ENCODE peak calls at places on chromosomes 16 and 17, in five cellular contexts. One of them, this sample, is unnamed.

GRCh38 chr17:8222380-8222629 is 11.9 kb upstream of the AURKB start:
- DNase-seq in neuronal stem cell: no peak
- DNase-seq in mesenchymal stem cell: no peak
- DNase-seq in IMR-90: no peak
- DNase-seq in trophoblast cell: no peak
- DNase-seq in this sample: peak; percentile 27

GRCh38 chr17:82030470-82031302 is 792 bp upstream of the RAC3 start:
- DNase-seq in neuronal stem cell: peak; percentile 76
- DNase-seq in mesenchymal stem cell: peak; percentile 85
- DNase-seq in IMR-90: peak; percentile 79
- DNase-seq in trophoblast cell: peak; percentile 85
- DNase-seq in this sample: peak; percentile 97

GRCh38 chr16:53952215-53953208 is 248.6 kb downstream of the FTO start:
- DNase-seq in neuronal stem cell: no peak
- DNase-seq in mesenchymal stem cell: peak; percentile 66
- DNase-seq in IMR-90: peak; percentile 52
- DNase-seq in trophoblast cell: no peak
- DNase-seq in this sample: no peak

GRCh38 chr16:2180461-2180860 is 15.9 kb downstream of the CASKIN1 start:
- DNase-seq in neuronal stem cell: no peak
- DNase-seq in mesenchymal stem cell: no peak
- DNase-seq in IMR-90: no peak
- DNase-seq in trophoblast cell: peak; percentile 95
- DNase-seq in this sample: no peak

GRCh38 chr17:57735707-57736106 is 9.4 kb downstream of the CCDC182 start:
- DNase-seq in neuronal stem cell: no peak
- DNase-seq in mesenchymal stem cell: no peak
- DNase-seq in IMR-90: no peak
- DNase-seq in trophoblast cell: no peak
- DNase-seq in this sample: no peak

GRCh38 chr17:28347261-28347891 is 10.0 kb downstream of the POLDIP2 start:
- DNase-seq in neuronal stem cell: no peak
- DNase-seq in mesenchymal stem cell: peak; percentile 58
- DNase-seq in IMR-90: peak; percentile 90
- DNase-seq in trophoblast cell: peak; percentile 50
- DNase-seq in this sample: no peak

GRCh38 chr16:16042076-16042475 is 92.7 kb downstream of the ABCC1 start:
- DNase-seq in neuronal stem cell: no peak
- DNase-seq in mesenchymal stem cell: peak; percentile 18
- DNase-seq in IMR-90: peak; percentile 88
- DNase-seq in trophoblast cell: no peak
- DNase-seq in this sample: no peak

GRCh38 chr17:70521821-70522256 is 352.5 kb downstream of the KCNJ2 start:
- DNase-seq in neuronal stem cell: no peak
- DNase-seq in mesenchymal stem cell: no peak
- DNase-seq in IMR-90: peak; percentile 24
- DNase-seq in trophoblast cell: no peak
- DNase-seq in this sample: no peak

GRCh38 chr16:68257906-68258800 is 6.2 kb upstream of the SLC7A6 start:
- DNase-seq in neuronal stem cell: no peak
- DNase-seq in mesenchymal stem cell: peak; percentile 83
- DNase-seq in IMR-90: peak; percentile 38
- DNase-seq in trophoblast cell: no peak
- DNase-seq in this sample: no peak

GRCh38 chr17:41966453-41967140 is at the start of gene CNP:
- DNase-seq in neuronal stem cell: peak; percentile 84
- DNase-seq in mesenchymal stem cell: peak; percentile 92
- DNase-seq in IMR-90: peak; percentile 87
- DNase-seq in trophoblast cell: peak; percentile 91
- DNase-seq in this sample: no peak
- H3K4ac ChIP-seq in neuronal stem cell: peak within 1 kb of the TSS; percentile 4
- H3K4ac ChIP-seq in mesenchymal stem cell: peak within 1 kb of the TSS; percentile 40
- H3K4ac ChIP-seq in IMR-90: peak within 1 kb of the TSS; percentile 89
- H3K4ac ChIP-seq in trophoblast cell: peak within 1 kb of the TSS; percentile 44
- H3K4ac ChIP-seq in this sample: peak within 1 kb of the TSS; percentile 32

GRCh38 chr17:74750039-74750326 is 1.6 kb downstream of the NHERF1 start:
- DNase-seq in neuronal stem cell: no peak
- DNase-seq in mesenchymal stem cell: no peak
- DNase-seq in IMR-90: no peak
- DNase-seq in trophoblast cell: no peak
- DNase-seq in this sample: no peak
- H2AFZ ChIP-seq in neuronal stem cell: no peak overlapping the region
- H2AFZ ChIP-seq in mesenchymal stem cell: no peak overlapping the region
- H2AFZ ChIP-seq in IMR-90: peak overlapping the region; percentile 97
- H2AFZ ChIP-seq in trophoblast cell: peak overlapping the region; percentile 4
- H2AFZ ChIP-seq in this sample: no peak overlapping the region

DNA sequence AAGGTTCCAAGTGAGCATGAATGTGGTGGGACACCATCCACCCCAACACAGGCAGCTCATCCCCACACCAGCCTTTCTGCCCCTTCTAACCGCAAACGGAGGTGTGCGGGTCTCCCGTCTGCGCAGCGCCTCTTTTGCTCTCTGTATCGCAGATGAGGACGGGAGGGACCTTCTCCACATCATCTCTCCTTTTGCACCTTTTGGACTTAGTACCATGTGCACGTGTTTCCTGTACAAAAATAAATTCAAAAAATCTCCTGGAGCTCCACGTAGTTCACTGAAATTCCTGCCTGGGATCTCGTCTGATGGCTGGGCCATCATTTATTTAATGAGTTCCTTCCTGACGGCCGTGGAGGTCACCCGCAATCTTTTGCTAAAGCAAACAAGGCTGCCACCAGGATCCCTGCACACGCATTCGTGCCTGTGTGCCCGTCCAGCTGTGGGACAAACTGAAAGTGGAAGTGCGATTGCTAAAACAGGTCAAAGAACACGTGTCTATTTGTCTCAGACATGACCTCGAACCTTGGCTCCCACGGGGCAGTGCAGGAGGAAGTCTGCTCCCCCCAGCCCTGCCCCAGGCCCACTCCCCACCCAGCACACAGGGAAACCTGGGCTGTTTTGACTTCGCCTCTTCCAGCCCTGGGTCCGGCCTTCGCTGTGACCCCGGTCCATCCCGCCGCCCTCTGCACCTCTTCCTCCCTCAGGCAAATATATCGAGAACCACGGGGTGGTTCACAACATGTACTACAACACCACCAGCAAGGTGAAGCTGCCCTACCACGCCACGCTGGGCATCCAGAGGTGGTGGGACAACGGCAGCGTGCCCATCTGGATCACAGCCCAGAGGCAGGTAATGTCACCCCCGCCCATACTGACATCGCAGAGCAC is 2.3 kb downstream of the ENPP7 start:
- DNase-seq in neuronal stem cell: no peak
- DNase-seq in mesenchymal stem cell: peak; percentile 38
- DNase-seq in IMR-90: no peak
- DNase-seq in trophoblast cell: no peak
- DNase-seq in this sample: no peak
- H3K4me3 ChIP-seq in neuronal stem cell: no peak overlapping the region
- H3K4me3 ChIP-seq in mesenchymal stem cell: no peak overlapping the region
- H3K4me3 ChIP-seq in IMR-90: no peak overlapping the region
- H3K4me3 ChIP-seq in trophoblast cell: no peak overlapping the region
- H3K4me3 ChIP-seq in this sample: no peak overlapping the region

DNA sequence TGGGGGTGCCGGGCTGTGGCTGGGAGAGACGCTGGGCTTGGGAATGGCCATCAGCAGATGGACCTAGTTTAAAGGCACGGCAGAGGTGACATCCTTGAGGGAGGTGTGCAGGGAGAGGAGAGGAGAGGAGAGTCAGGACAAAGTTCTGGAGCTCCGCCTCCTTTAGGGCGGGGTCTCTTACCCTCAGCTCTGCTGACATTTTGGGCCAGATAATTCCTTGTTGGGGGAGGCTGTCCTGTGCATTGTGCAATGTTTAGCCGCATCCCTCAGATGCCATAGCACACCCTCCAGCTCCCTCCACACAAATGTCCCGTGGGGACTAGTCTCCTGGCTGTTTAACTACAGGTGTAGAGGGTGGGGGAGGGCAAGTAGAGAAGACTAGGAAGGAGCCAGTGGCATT is 48.3 kb downstream of the ARHGAP23 start:
- DNase-seq in neuronal stem cell: no peak
- DNase-seq in mesenchymal stem cell: no peak
- DNase-seq in IMR-90: no peak
- DNase-seq in trophoblast cell: no peak
- DNase-seq in this sample: no peak
- H3K4ac ChIP-seq in neuronal stem cell: no peak overlapping the region
- H3K4ac ChIP-seq in mesenchymal stem cell: no peak overlapping the region
- H3K4ac ChIP-seq in IMR-90: no peak overlapping the region
- H3K4ac ChIP-seq in trophoblast cell: no peak overlapping the region
- H3K4ac ChIP-seq in this sample: no peak overlapping the region

GRCh38 chr17:37711113-37711512 is 33.7 kb downstream of the HNF1B start:
- DNase-seq in neuronal stem cell: no peak
- DNase-seq in mesenchymal stem cell: no peak
- DNase-seq in IMR-90: no peak
- DNase-seq in trophoblast cell: no peak
- DNase-seq in this sample: no peak

GRCh38 chr17:37708008-37708615 is 36.7 kb downstream of the HNF1B start:
- DNase-seq in neuronal stem cell: no peak
- DNase-seq in mesenchymal stem cell: no peak
- DNase-seq in IMR-90: no peak
- DNase-seq in trophoblast cell: no peak
- DNase-seq in this sample: no peak

GRCh38 chr17:37708616-37709212 is 36.1 kb downstream of the HNF1B start:
- DNase-seq in neuronal stem cell: no peak
- DNase-seq in mesenchymal stem cell: peak; percentile 19
- DNase-seq in IMR-90: peak; percentile 53
- DNase-seq in trophoblast cell: no peak
- DNase-seq in this sample: no peak

GRCh38 chr17:37713028-37713431 is 31.8 kb downstream of the HNF1B start:
- DNase-seq in neuronal stem cell: no peak
- DNase-seq in mesenchymal stem cell: no peak
- DNase-seq in IMR-90: no peak
- DNase-seq in trophoblast cell: no peak
- DNase-seq in this sample: no peak

DNA sequence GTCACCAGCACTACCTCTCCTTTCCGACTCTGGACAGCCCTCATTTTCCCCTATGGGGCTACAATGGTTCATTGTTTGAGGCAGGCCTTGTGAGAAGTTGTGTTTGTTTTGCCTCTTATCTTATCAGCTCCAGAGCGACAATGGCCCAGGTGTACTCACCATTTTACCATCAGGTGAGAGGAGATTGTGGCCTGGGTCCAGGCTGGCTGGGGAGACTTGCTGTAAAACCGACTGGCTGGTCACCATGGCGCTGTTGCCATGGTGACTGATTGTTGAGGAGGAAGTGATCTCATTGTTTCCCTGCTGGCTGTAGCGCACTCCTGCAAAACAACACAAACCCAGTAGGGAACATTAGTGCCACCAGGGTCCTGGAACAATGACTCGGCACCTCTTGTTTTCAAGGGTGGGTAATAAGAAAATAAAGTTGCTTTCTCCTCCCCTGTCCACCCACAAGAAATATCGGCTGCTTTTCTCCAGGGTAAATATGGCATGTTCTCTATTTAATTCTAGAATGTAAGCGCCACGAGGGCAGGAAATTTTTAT is 34.4 kb downstream of the HNF1B start:
- DNase-seq in neuronal stem cell: peak; percentile 68
- DNase-seq in mesenchymal stem cell: peak; percentile 85
- DNase-seq in IMR-90: peak; percentile 62
- DNase-seq in trophoblast cell: no peak
- DNase-seq in this sample: peak; percentile 58
- H2AFZ ChIP-seq in neuronal stem cell: peak overlapping the region; percentile 41
- H2AFZ ChIP-seq in mesenchymal stem cell: no peak overlapping the region
- H2AFZ ChIP-seq in IMR-90: peak overlapping the region; percentile 67
- H2AFZ ChIP-seq in trophoblast cell: no peak overlapping the region
- H2AFZ ChIP-seq in this sample: peak overlapping the region; percentile 90

DNA sequence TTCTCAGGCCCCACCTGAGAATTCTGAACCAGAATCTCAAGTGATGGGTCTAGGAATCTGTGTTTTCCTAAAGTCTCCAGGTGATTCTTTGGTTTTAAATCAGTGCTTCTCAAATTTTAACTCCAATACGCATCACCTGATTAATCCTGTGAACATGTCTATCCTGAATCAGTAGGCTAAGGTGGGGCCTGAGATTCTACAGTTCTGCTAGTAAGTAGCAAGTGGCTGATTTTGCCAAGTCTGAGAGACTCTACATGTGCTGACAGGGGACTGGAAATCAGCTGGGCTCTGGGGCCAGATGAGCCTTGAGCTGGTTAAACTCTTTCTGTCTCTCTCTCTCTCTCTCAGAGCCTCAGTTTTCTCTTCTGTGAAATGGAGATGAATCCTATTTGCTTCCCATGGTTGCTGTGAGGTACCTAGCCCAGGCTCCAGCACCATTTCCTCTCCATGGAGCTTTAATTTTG is 9.0 kb downstream of the CCR7 start:
- DNase-seq in neuronal stem cell: no peak
- DNase-seq in mesenchymal stem cell: no peak
- DNase-seq in IMR-90: no peak
- DNase-seq in trophoblast cell: no peak
- DNase-seq in this sample: no peak
- H3K4me3 ChIP-seq in neuronal stem cell: no peak overlapping the region
- H3K4me3 ChIP-seq in mesenchymal stem cell: no peak overlapping the region
- H3K4me3 ChIP-seq in IMR-90: no peak overlapping the region
- H3K4me3 ChIP-seq in trophoblast cell: no peak overlapping the region
- H3K4me3 ChIP-seq in this sample: no peak overlapping the region

This sample was measured in H1.